ENCODE peak calls at places on chromosomes 5 and 9, in six cellular contexts. B is neural progenitor cell, C is Karpas-422, J is mesendoderm, W is OCI-LY7, Q is fibroblast of lung. U is an unnamed sample.

GRCh38 chr5:133983674-133984073 is 15.2 kb upstream of the C5orf15 start:
- DNase-seq in W (no peak), B (no peak), C (no peak), Q (peak; percentile 43), J (no peak), U (no peak)

GRCh38 chr9:17018001-17018491 is 116.8 kb upstream of the CNTLN start:
- DNase-seq in B (no peak), J (no peak), C (no peak), W (no peak), Q (peak; percentile 89), U (peak; percentile 96)

GRCh38 chr9:3692606-3693005 is 166.8 kb upstream of the RFX3 start:
- DNase-seq in W (no peak), J (peak; percentile 31), Q (no peak), B (no peak), C (no peak), U (no peak)

GRCh38 chr5:80184235-80185023 is 71.4 kb downstream of the SERINC5 start:
- DNase-seq in J (peak; percentile 93), W (peak; percentile 45), C (no peak), Q (no peak), B (peak; percentile 56), U (no peak)

GRCh38 chr5:140821375-140822280 is at the start of gene PCDHA5:
- DNase-seq in B (no peak), W (peak; percentile 52), Q (no peak), J (no peak), C (no peak), U (peak; percentile 34)

GRCh38 chr9:104808030-104808614 is 44.2 kb downstream of the NIPSNAP3B start:
- DNase-seq in J (peak; percentile 35), B (peak; percentile 40), Q (peak; percentile 44), C (peak; percentile 69), W (no peak), U (peak; percentile 83)

GRCh38 chr9:108478871-108479332 is 376.9 kb downstream of the ACTL7B start:
- DNase-seq in Q (peak; percentile 89), J (no peak), W (no peak), B (no peak), C (no peak), U (peak; percentile 90)

GRCh38 chr9:84107995-84108394 is 127.4 kb downstream of the RMI1 start:
- DNase-seq in Q (no peak), J (no peak), W (no peak), C (no peak), B (no peak), U (no peak)

GRCh38 chr9:120386390-120387131 is 193.4 kb downstream of the CDK5RAP2 start:
- DNase-seq in W (no peak), C (no peak), B (no peak), J (no peak), Q (peak; percentile 62), U (no peak)

GRCh38 chr5:170353946-170354345 is 35.2 kb downstream of the KCNMB1 start:
- DNase-seq in J (no peak), Q (no peak), B (no peak), W (no peak), C (no peak), U (peak; percentile 6)

GRCh38 chr9:76887003-76887821 is 18.7 kb downstream of the PRUNE2 start:
- DNase-seq in W (no peak), Q (peak; percentile 46), J (no peak), C (no peak), B (no peak), U (peak; percentile 24)

GRCh38 chr5:136006767-136007251 is 22.0 kb upstream of the TGFBI start:
- DNase-seq in W (no peak), Q (peak; percentile 99), C (no peak), B (no peak), J (peak; percentile 67), U (peak; percentile 97)

GRCh38 chr9:93112864-93113389 is 16.9 kb downstream of the CARD19 start:
- DNase-seq in W (no peak), B (no peak), Q (no peak), J (no peak), C (no peak), U (no peak)

GRCh38 chr5:36494756-36495637 is 111.4 kb upstream of the SLC1A3 start:
- DNase-seq in J (no peak), Q (peak; percentile 92), C (no peak), W (no peak), B (no peak), U (peak; percentile 78)

GRCh38 chr9:78261403-78262001 is 25.6 kb downstream of the CEP78 start:
- DNase-seq in W (peak; percentile 54), Q (peak; percentile 32), B (no peak), J (peak; percentile 26), C (peak; percentile 79), U (peak; percentile 56)

DNA sequence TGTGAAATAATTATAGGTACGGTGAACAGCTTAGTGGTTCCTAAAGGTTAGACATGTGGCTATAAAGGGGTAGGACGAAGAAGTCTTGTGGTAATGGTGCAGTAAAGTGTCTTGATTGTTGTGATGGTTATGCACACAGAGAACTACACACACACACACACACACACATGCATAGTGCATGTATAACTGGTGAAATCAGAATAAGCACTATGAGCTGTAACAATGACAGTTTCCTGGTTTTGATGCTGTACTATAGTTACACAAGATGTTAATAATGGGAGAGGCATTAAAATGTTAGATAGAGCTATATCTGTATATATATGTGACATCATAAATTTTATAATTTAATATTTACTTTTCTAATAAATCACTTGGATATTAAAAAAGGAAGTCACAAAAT is 350.3 kb upstream of the DAB2 start:
- DNase-seq in W (no peak), J (no peak), C (no peak), B (no peak), Q (peak; percentile 73), U (peak; percentile 69)
- H3K4me2 ChIP-seq in W (no peak overlapping the region), J (no peak overlapping the region), C (no peak overlapping the region), B (no peak overlapping the region), Q (no peak overlapping the region), U (peak overlapping the region; percentile 64)

GRCh38 chr5:165328856-165329255 is 1823.4 kb downstream of the MAT2B start:
- DNase-seq in C (no peak), Q (peak; percentile 21), W (no peak), B (no peak), J (no peak), U (no peak)

GRCh38 chr5:165334186-165334585 is 1828.8 kb downstream of the MAT2B start:
- DNase-seq in B (no peak), C (no peak), J (no peak), W (no peak), Q (peak; percentile 84), U (no peak)

DNA sequence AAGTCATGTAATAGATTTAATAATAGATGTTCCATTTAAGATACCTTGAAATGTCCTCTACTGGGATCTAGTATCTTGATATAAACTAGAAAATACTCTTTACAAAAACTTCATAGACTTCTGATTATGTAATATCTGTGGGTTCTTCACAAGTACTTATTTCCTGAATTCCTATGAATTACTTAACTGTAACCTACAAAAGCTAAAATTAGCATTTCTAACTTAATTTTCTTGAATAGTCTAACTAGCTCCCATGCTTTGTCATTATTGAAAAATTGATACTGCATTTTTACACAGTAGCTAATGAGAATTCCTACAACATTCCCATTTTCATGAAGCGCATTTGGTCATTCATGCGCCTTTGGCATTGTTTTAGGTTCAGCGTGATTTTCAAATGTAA is 1828.2 kb downstream of the MAT2B start:
- DNase-seq in W (no peak), J (no peak), B (no peak), Q (peak; percentile 53), C (no peak), U (no peak)
- H3K4me2 ChIP-seq in W (no peak overlapping the region), J (no peak overlapping the region), B (no peak overlapping the region), Q (no peak overlapping the region), C (no peak overlapping the region), U (no peak overlapping the region)

DNA sequence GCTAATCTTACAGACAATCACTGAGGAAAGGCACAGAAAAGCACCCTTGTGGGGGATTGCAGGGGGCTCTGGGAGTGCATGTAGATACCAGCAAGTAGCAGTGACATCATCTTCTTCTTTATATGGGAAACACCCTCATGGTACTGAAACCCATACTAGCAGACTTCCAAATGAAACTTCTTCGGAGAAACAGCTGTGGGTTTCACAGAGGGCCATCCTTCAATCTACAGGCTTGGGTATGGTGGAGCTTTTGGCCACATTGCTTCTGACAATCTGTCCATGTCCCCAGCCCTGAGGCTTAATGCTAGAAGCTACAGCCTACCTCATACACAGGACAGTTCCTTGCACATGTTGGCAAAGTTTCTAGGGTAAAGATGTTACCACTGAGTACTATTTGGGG is 165.2 kb upstream of the NFIB start:
- DNase-seq in B (no peak), C (no peak), Q (no peak), W (no peak), J (no peak), U (no peak)
- H3K4me2 ChIP-seq in B (no peak overlapping the region), C (no peak overlapping the region), Q (no peak overlapping the region), W (no peak overlapping the region), J (no peak overlapping the region), U (no peak overlapping the region)

DNA sequence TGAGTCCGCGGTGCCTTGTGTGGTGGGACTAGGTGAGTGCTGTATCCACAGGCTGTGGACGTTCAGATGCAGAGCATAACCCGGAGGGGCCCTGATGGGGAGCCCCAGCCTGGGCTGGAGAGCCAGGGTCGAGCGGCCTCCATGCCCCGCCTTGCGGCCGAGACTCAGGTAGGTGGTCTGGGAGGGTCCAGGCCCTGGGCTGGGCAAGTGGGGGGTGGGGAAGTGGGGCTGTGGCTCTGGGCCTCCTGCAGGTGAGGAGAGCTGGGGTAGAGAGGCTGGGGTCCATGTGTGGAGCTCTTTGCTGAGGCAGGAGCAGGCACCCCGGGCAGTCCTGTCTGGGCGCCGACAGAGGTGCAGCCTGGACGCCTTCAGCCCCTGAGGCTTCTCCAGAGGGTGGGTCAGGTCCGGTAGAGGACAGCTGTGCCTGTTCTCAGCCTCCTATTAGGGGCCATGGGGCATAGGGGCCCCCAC is 241.1 kb downstream of the CACNA1B start:
- DNase-seq in C (no peak), J (no peak), Q (no peak), W (no peak), B (no peak), U (no peak)
- H3K4me2 ChIP-seq in C (no peak overlapping the region), J (no peak overlapping the region), Q (no peak overlapping the region), W (no peak overlapping the region), B (no peak overlapping the region), U (no peak overlapping the region)

GRCh38 chr5:159877087-159877486 is 39.2 kb upstream of the ADRA1B start:
- DNase-seq in C (no peak), W (no peak), J (no peak), B (no peak), Q (no peak), U (no peak)
- H3K4me2 ChIP-seq in C (no peak overlapping the region), W (no peak overlapping the region), J (no peak overlapping the region), B (no peak overlapping the region), Q (no peak overlapping the region), U (no peak overlapping the region)

DNA sequence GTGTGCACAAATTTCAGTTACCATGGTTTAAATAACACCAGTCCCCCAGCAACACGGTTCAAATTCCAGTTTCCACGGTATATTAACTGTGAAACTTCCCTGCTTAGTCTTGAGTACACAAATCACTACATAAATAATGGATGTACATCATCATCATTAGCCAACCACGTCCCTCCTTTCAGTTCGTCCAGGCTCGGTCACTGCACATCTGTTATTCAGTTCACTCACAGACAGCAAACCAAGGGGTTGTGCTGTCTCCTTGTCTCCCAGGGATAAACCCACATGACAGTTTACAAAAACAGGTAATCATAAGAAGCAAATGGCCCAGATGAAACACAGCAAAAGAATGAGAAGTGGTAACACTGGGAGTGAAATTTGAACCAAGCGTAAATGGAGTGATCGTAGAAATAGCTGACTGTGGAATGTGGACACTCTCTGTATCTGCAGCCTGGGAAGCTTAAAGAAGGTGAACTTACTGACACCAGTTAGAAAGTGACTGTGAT is 61.0 kb upstream of the RAD23B start:
- DNase-seq in J (peak; percentile 29), W (no peak), B (no peak), Q (peak; percentile 67), C (peak; percentile 31), U (no peak)
- H3K4me2 ChIP-seq in J (no peak overlapping the region), W (no peak overlapping the region), B (peak overlapping the region; percentile 52), Q (peak overlapping the region; percentile 83), C (no peak overlapping the region), U (no peak overlapping the region)